ENCODE peak calls at places on chromosomes 4 and X, in eight cellular contexts. D, B, O, Q, H, G, K and W are unnamed samples.
A peak's percentile ranks its signal among the peaks of the same experiment; 100 is the strongest.

GRCh38 chrX:68196939-68197791 is 236.1 kb downstream of the OPHN1 start:
- DNase-seq in O (peak; percentile 57), K (no peak), Q (no peak), D (peak; percentile 34), H (peak; percentile 19), B (peak; percentile 15), G (no peak), W (peak; percentile 41)

GRCh38 chr4:128649575-128650205 is 159.8 kb upstream of the JADE1 start:
- DNase-seq in H (no peak), G (no peak), K (no peak), D (peak; percentile 31), O (peak; percentile 32), Q (no peak), B (peak; percentile 33), W (peak; percentile 46)

GRCh38 chrX:99914676-99915075 is 495.4 kb downstream of the PCDH19 start:
- DNase-seq in D (no peak), G (no peak), Q (no peak), H (no peak), B (no peak), O (no peak), K (no peak), W (no peak)

GRCh38 chr4:1246901-1247810 is 1.8 kb downstream of the CTBP1 start:
- DNase-seq in K (no peak), H (no peak), B (peak; percentile 26), G (no peak), O (peak; percentile 8), D (no peak), Q (peak; percentile 76), W (no peak)

GRCh38 chrX:18931972-18932371 is 51.9 kb downstream of the PHKA2 start:
- DNase-seq in K (no peak), G (no peak), B (no peak), Q (no peak), H (peak; percentile 13), O (no peak), D (peak; percentile 9), W (peak; percentile 42)

GRCh38 chr4:3443750-3444309 is 2.1 kb downstream of the HGFAC start:
- DNase-seq in O (no peak), G (no peak), B (no peak), K (no peak), H (no peak), D (no peak), Q (no peak), W (no peak)

GRCh38 chrX:68941385-68941952 is 112.6 kb downstream of the EFNB1 start:
- DNase-seq in D (no peak), H (no peak), K (no peak), O (no peak), Q (no peak), G (peak; percentile 29), B (peak; percentile 8), W (peak; percentile 70)

GRCh38 chrX:138917781-138918180 is 206.3 kb upstream of the FGF13 start:
- DNase-seq in B (no peak), K (no peak), D (no peak), H (no peak), G (no peak), Q (no peak), O (peak; percentile 48), W (peak; percentile 81)

GRCh38 chr4:79650794-79651431 is 242.9 kb upstream of the GK2 start:
- DNase-seq in H (no peak), D (peak; percentile 61), K (no peak), B (no peak), G (no peak), Q (no peak), O (peak; percentile 44), W (peak; percentile 93)

GRCh38 chr4:148477276-148477675 is 35.1 kb upstream of the NR3C2 start:
- DNase-seq in D (no peak), G (no peak), K (no peak), B (no peak), O (no peak), H (no peak), Q (no peak), W (no peak)

GRCh38 chr4:17642404-17642783 is 28.0 kb downstream of the MED28 start:
- DNase-seq in D (no peak), G (no peak), Q (no peak), K (no peak), O (no peak), B (no peak), H (no peak), W (no peak)

GRCh38 chr4:78478523-78478922 is 73.0 kb upstream of the ANXA3 start:
- DNase-seq in Q (no peak), B (no peak), D (no peak), K (no peak), G (no peak), H (no peak), O (no peak), W (no peak)

GRCh38 chr4:144501231-144501780 is 144.7 kb upstream of the HHIP start:
- DNase-seq in G (no peak), Q (no peak), H (no peak), K (no peak), B (no peak), O (peak; percentile 25), D (peak; percentile 3), W (no peak)

GRCh38 chr4:12615822-12616221 is 868.3 kb downstream of the RAB28 start:
- DNase-seq in H (no peak), G (no peak), O (no peak), D (no peak), Q (no peak), K (no peak), B (no peak), W (no peak)

GRCh38 chr4:48851651-48852050 is 20.8 kb downstream of the OCIAD1 start:
- DNase-seq in K (no peak), D (no peak), G (no peak), B (no peak), H (no peak), Q (no peak), O (peak; percentile 11), W (no peak)

GRCh38 chrX:53356186-53356585 is 66.3 kb downstream of the SMC1A start:
- DNase-seq in H (no peak), O (peak; percentile 11), D (peak; percentile 6), K (no peak), B (no peak), G (no peak), Q (no peak), W (no peak)

GRCh38 chrX:49163555-49164419 is 1.2 kb downstream of the MAGIX start:
- DNase-seq in K (peak; percentile 92), O (peak; percentile 73), Q (peak; percentile 91), H (peak; percentile 89), G (peak; percentile 95), D (peak; percentile 64), B (peak; percentile 88), W (peak; percentile 85)

GRCh38 chrX:150704030-150704613 is 10.9 kb downstream of the MTMR1 start:
- DNase-seq in D (peak; percentile 74), H (no peak), G (no peak), O (peak; percentile 65), B (no peak), Q (no peak), K (no peak), W (no peak)

GRCh38 chrX:1462596-1463251 is 10.0 kb upstream of the ASMTL start:
- DNase-seq in O (no peak), B (no peak), H (peak; percentile 66), K (peak; percentile 58), Q (peak; percentile 50), G (peak; percentile 83), D (peak; percentile 66), W (no peak)

DNA sequence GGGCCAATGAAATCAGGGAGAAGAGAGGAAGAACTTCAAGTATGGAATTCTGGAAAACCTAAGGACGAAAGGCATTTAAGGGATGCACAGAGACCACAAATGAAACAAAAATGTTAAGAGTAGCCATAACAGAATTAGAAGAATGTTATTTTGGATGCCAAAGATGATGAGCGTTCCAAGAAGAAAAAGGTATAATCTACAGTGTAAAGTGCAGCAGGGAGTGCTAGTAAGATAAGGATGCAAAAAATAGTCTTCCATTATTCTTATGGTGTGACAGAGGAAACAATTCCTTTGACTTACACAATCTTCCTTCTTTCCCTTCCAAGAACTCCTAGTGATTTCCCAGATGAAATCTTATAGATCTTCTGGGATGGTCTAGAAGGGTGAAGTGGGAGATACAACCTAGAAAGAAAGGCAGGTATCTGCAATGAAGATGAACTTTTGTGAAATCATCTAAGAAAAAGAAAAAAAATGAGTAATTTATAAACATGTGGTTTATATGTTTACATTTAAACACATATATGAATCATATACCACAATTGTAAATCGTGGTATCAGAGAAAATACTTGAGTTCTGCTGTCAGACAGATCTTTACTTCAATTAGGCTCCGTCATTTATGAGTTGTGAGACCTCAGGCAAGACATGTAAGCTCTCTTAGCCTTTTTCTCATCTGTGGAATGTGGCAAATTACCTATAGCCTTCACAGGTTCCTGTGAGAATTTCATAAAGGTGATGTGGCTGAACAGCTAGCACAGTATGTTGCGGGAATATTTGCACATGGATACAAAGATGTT is 8.1 kb downstream of the MORF4L2 start:
- DNase-seq in B (no peak), H (no peak), G (no peak), K (no peak), O (peak; percentile 49), Q (no peak), D (no peak), W (peak; percentile 53)
- TF ChIP-seq CTCF in B (no peak), H (no peak), G (no peak), K (no peak), O (no peak), Q (no peak), D (no peak), W (no peak)

DNA sequence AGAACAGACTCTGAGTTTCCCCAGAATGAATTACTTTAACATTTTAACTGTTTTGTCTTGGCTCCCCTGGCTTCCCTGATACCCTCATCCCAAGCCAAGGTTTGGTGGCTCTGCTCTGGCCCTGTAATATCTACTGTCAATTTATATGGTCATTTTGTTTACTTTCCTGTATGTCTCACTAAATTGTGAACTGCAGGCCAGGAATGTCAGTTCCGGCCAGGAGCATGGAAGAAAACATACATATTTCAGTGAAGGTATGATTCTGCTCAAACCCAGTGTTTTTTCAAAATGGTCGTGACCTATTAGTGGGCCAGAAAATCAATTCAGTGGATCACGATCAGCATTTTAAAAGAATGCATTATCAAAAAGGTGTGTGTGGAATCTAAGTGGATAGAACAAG is 1.2 kb downstream of the RPGR start:
- DNase-seq in B (no peak), H (no peak), D (no peak), Q (no peak), K (no peak), G (no peak), O (no peak), W (no peak)
- H3K4me3 ChIP-seq in B (peak overlapping the region; percentile 57), H (peak overlapping the region; percentile 68), D (peak overlapping the region; percentile 71), Q (peak overlapping the region; percentile 74), K (peak overlapping the region; percentile 81), G (peak overlapping the region; percentile 69), O (no peak overlapping the region), W (peak overlapping the region; percentile 62)

GRCh38 chrX:44890247-44890646 is 17.3 kb downstream of the KDM6A start:
- DNase-seq in G (no peak), O (no peak), H (no peak), B (no peak), D (no peak), Q (no peak), K (no peak), W (no peak)
- H3K27ac ChIP-seq in G (no peak overlapping the region), O (no peak overlapping the region), H (no peak overlapping the region), B (no peak overlapping the region), D (no peak overlapping the region), Q (no peak overlapping the region), K (no peak overlapping the region), W (no peak overlapping the region)

DNA sequence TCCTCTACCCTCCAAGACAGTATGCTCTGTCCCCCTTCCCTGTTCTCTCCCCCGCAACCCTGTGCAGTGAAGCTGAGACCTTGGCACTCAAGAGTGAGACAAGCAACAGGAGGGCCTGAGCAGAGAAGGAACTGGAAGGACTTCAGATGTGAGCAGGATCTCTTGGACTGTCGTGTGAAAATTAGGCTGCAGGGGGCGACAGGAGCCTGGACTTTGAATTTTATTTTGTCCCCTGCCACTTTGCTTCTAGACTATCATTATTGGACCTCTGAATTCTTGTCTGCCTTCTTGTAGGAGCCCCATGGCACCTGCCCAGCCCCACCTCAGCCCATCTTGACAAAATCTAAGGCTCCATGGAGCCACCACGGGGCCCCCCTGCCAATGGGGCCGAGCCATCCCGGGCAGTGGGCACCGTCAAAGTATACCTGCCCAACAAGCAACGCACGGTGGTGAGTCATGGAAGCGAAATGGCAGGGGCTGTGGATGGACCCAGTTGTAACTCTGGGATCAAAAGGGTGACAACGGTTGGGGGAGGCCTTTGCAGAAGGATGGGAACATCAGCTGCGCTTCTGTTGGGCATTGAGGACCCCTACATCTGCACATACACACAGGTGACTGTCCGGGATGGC is 1.7 kb downstream of the ARAF start:
- DNase-seq in O (no peak), D (no peak), K (no peak), G (no peak), H (no peak), Q (no peak), B (no peak), W (no peak)
- TF ChIP-seq CTCF in O (peak; percentile 46), D (peak; percentile 53), K (peak; percentile 45), G (no peak), H (peak; percentile 48), Q (peak; percentile 10), B (no peak), W (peak; percentile 43)